ENCODE peak calls at places on chromosomes 3 and 15, in eight cellular contexts. One of them, this sample, is unnamed.

GRCh38 chr3:39592306-39592705 is 124.8 kb downstream of the MOBP start:
- DNase-seq in stimulated activated CD8-positive, alpha-beta memory T cell treated with anti-CD3 and anti-CD28 coated beads, Interleukin-2, amount 100 ng/mL, for 1 hour: no peak
- DNase-seq in stimulated activated CD4-positive, alpha-beta T cell treated with anti-CD3 and anti-CD28 coated beads, Interleukin-15, amount 100 ng/mL, for 1 hour: no peak
- DNase-seq in ELF-1: no peak
- DNase-seq in GM12891: no peak
- DNase-seq in uterus: no peak
- DNase-seq in 8988T: no peak
- DNase-seq in Right ventricle myocardium inferior: no peak
- DNase-seq in this sample: no peak

GRCh38 chr3:108132727-108133373 is 42.0 kb upstream of the CD47 start:
- DNase-seq in stimulated activated CD4-positive, alpha-beta T cell treated with anti-CD3 and anti-CD28 coated beads, Interleukin-15, amount 100 ng/mL, for 1 hour: no peak
- DNase-seq in 8988T: no peak
- DNase-seq in uterus: no peak
- DNase-seq in GM12891: no peak
- DNase-seq in stimulated activated CD8-positive, alpha-beta memory T cell treated with anti-CD3 and anti-CD28 coated beads, Interleukin-2, amount 100 ng/mL, for 1 hour: no peak
- DNase-seq in ELF-1: no peak
- DNase-seq in Right ventricle myocardium inferior: no peak
- DNase-seq in this sample: no peak

GRCh38 chr15:35740761-35741160 is 194.8 kb upstream of the DPH6 start:
- DNase-seq in 8988T: no peak
- DNase-seq in uterus: no peak
- DNase-seq in ELF-1: no peak
- DNase-seq in GM12891: no peak
- DNase-seq in Right ventricle myocardium inferior: no peak
- DNase-seq in stimulated activated CD4-positive, alpha-beta T cell treated with anti-CD3 and anti-CD28 coated beads, Interleukin-15, amount 100 ng/mL, for 1 hour: no peak
- DNase-seq in stimulated activated CD8-positive, alpha-beta memory T cell treated with anti-CD3 and anti-CD28 coated beads, Interleukin-2, amount 100 ng/mL, for 1 hour: no peak
- DNase-seq in this sample: no peak

GRCh38 chr3:21447471-21448205 is 303.4 kb downstream of the ZNF385D start:
- DNase-seq in uterus: no peak
- DNase-seq in ELF-1: no peak
- DNase-seq in Right ventricle myocardium inferior: no peak
- DNase-seq in GM12891: no peak
- DNase-seq in stimulated activated CD8-positive, alpha-beta memory T cell treated with anti-CD3 and anti-CD28 coated beads, Interleukin-2, amount 100 ng/mL, for 1 hour: no peak
- DNase-seq in 8988T: no peak
- DNase-seq in stimulated activated CD4-positive, alpha-beta T cell treated with anti-CD3 and anti-CD28 coated beads, Interleukin-15, amount 100 ng/mL, for 1 hour: no peak
- DNase-seq in this sample: no peak

GRCh38 chr3:153158961-153159735 is 2.9 kb upstream of the RAP2B start:
- DNase-seq in Right ventricle myocardium inferior: no peak
- DNase-seq in ELF-1: no peak
- DNase-seq in stimulated activated CD4-positive, alpha-beta T cell treated with anti-CD3 and anti-CD28 coated beads, Interleukin-15, amount 100 ng/mL, for 1 hour: no peak
- DNase-seq in uterus: no peak
- DNase-seq in GM12891: no peak
- DNase-seq in 8988T: no peak
- DNase-seq in stimulated activated CD8-positive, alpha-beta memory T cell treated with anti-CD3 and anti-CD28 coated beads, Interleukin-2, amount 100 ng/mL, for 1 hour: no peak
- DNase-seq in this sample: no peak

GRCh38 chr3:65246561-65246960 is 558.8 kb upstream of the ADAMTS9 start:
- DNase-seq in Right ventricle myocardium inferior: no peak
- DNase-seq in stimulated activated CD4-positive, alpha-beta T cell treated with anti-CD3 and anti-CD28 coated beads, Interleukin-15, amount 100 ng/mL, for 1 hour: no peak
- DNase-seq in GM12891: no peak
- DNase-seq in stimulated activated CD8-positive, alpha-beta memory T cell treated with anti-CD3 and anti-CD28 coated beads, Interleukin-2, amount 100 ng/mL, for 1 hour: no peak
- DNase-seq in 8988T: no peak
- DNase-seq in uterus: no peak
- DNase-seq in ELF-1: peak; percentile 9
- DNase-seq in this sample: no peak

GRCh38 chr15:27077790-27078189 is 106.8 kb downstream of the GABRG3 start:
- DNase-seq in GM12891: no peak
- DNase-seq in stimulated activated CD4-positive, alpha-beta T cell treated with anti-CD3 and anti-CD28 coated beads, Interleukin-15, amount 100 ng/mL, for 1 hour: no peak
- DNase-seq in stimulated activated CD8-positive, alpha-beta memory T cell treated with anti-CD3 and anti-CD28 coated beads, Interleukin-2, amount 100 ng/mL, for 1 hour: no peak
- DNase-seq in ELF-1: no peak
- DNase-seq in Right ventricle myocardium inferior: no peak
- DNase-seq in uterus: no peak
- DNase-seq in 8988T: no peak
- DNase-seq in this sample: no peak

GRCh38 chr3:113555138-113555537 is 22.8 kb downstream of the SIDT1 start:
- DNase-seq in 8988T: no peak
- DNase-seq in uterus: no peak
- DNase-seq in stimulated activated CD4-positive, alpha-beta T cell treated with anti-CD3 and anti-CD28 coated beads, Interleukin-15, amount 100 ng/mL, for 1 hour: no peak
- DNase-seq in stimulated activated CD8-positive, alpha-beta memory T cell treated with anti-CD3 and anti-CD28 coated beads, Interleukin-2, amount 100 ng/mL, for 1 hour: no peak
- DNase-seq in Right ventricle myocardium inferior: no peak
- DNase-seq in GM12891: no peak
- DNase-seq in ELF-1: no peak
- DNase-seq in this sample: no peak

GRCh38 chr3:41808152-41808551 is 153.8 kb downstream of the ULK4 start:
- DNase-seq in uterus: no peak
- DNase-seq in stimulated activated CD8-positive, alpha-beta memory T cell treated with anti-CD3 and anti-CD28 coated beads, Interleukin-2, amount 100 ng/mL, for 1 hour: no peak
- DNase-seq in stimulated activated CD4-positive, alpha-beta T cell treated with anti-CD3 and anti-CD28 coated beads, Interleukin-15, amount 100 ng/mL, for 1 hour: no peak
- DNase-seq in Right ventricle myocardium inferior: no peak
- DNase-seq in GM12891: no peak
- DNase-seq in 8988T: no peak
- DNase-seq in ELF-1: no peak
- DNase-seq in this sample: no peak

GRCh38 chr15:89463113-89463512 is 33.3 kb downstream of the RHCG start:
- DNase-seq in GM12891: no peak
- DNase-seq in 8988T: no peak
- DNase-seq in Right ventricle myocardium inferior: no peak
- DNase-seq in uterus: no peak
- DNase-seq in stimulated activated CD8-positive, alpha-beta memory T cell treated with anti-CD3 and anti-CD28 coated beads, Interleukin-2, amount 100 ng/mL, for 1 hour: no peak
- DNase-seq in stimulated activated CD4-positive, alpha-beta T cell treated with anti-CD3 and anti-CD28 coated beads, Interleukin-15, amount 100 ng/mL, for 1 hour: no peak
- DNase-seq in ELF-1: no peak
- DNase-seq in this sample: no peak

GRCh38 chr15:90174140-90174891 is 26.8 kb upstream of the SEMA4B start:
- DNase-seq in uterus: peak; percentile 88
- DNase-seq in Right ventricle myocardium inferior: peak; percentile 92
- DNase-seq in stimulated activated CD8-positive, alpha-beta memory T cell treated with anti-CD3 and anti-CD28 coated beads, Interleukin-2, amount 100 ng/mL, for 1 hour: no peak
- DNase-seq in ELF-1: peak; percentile 51
- DNase-seq in GM12891: no peak
- DNase-seq in stimulated activated CD4-positive, alpha-beta T cell treated with anti-CD3 and anti-CD28 coated beads, Interleukin-15, amount 100 ng/mL, for 1 hour: no peak
- DNase-seq in 8988T: no peak
- DNase-seq in this sample: peak; percentile 94